ENCODE peak calls at places on chromosomes 1 and 21, in four cellular contexts. J, Z, H and O are unnamed samples.

GRCh38 chr1:201560328-201561194 is 21.6 kb downstream of the NAV1 start:
- DNase-seq in J (no peak), Z (no peak), H (no peak), O (no peak)

GRCh38 chr1:168582690-168583325 is 6.4 kb downstream of the XCL1 start:
- DNase-seq in J (no peak), Z (no peak), H (no peak), O (no peak)

GRCh38 chr1:81801834-81802531 is 1.2 kb downstream of the ADGRL2 start:
- DNase-seq in J (peak; percentile 64), Z (no peak), H (no peak), O (peak; percentile 25)

GRCh38 chr1:205510951-205511330 is 6.5 kb downstream of the CDK18 start:
- DNase-seq in J (no peak), Z (no peak), H (no peak), O (no peak)

GRCh38 chr1:68808351-68808750 is 311.5 kb upstream of the DEPDC1 start:
- DNase-seq in J (no peak), Z (no peak), H (no peak), O (no peak)

GRCh38 chr1:181508486-181509165 is 25.3 kb downstream of the CACNA1E start:
- DNase-seq in J (no peak), Z (no peak), H (peak; percentile 69), O (no peak)

GRCh38 chr21:32062591-32063227 is 189.9 kb downstream of the HUNK start:
- DNase-seq in J (no peak), Z (no peak), H (no peak), O (no peak)

GRCh38 chr1:181632492-181632891 is 149.2 kb downstream of the CACNA1E start:
- DNase-seq in J (no peak), Z (no peak), H (no peak), O (no peak)

GRCh38 chr1:171985639-171986038 is 144.3 kb downstream of the DNM3 start:
- DNase-seq in J (no peak), Z (no peak), H (no peak), O (no peak)

GRCh38 chr1:201870397-201870796 is 18.3 kb upstream of the SHISA4 start:
- DNase-seq in J (no peak), Z (no peak), H (no peak), O (no peak)

GRCh38 chr1:17304827-17305177 is 3.2 kb upstream of the PADI4 start:
- DNase-seq in J (no peak), Z (no peak), H (no peak), O (no peak)

GRCh38 chr1:64855557-64855956 is 110.7 kb downstream of the RAVER2 start:
- DNase-seq in J (no peak), Z (no peak), H (no peak), O (no peak)

GRCh38 chr1:100219457-100219856 is 30.2 kb downstream of the DBT start:
- DNase-seq in J (no peak), Z (no peak), H (no peak), O (no peak)

GRCh38 chr21:38027901-38028300 is 111.6 kb upstream of the KCNJ6 start:
- DNase-seq in J (no peak), Z (no peak), H (no peak), O (no peak)

GRCh38 chr1:205554016-205554811 is 49.7 kb downstream of the CDK18 start:
- DNase-seq in J (peak; percentile 10), Z (no peak), H (no peak), O (no peak)

GRCh38 chr1:94737124-94737998 is 82.8 kb upstream of the SLC44A3 start:
- DNase-seq in J (no peak), Z (no peak), H (no peak), O (no peak)

GRCh38 chr21:27268290-27268689 is 301.4 kb upstream of the ADAMTS5 start:
- DNase-seq in J (no peak), Z (no peak), H (no peak), O (no peak)

GRCh38 chr1:153364766-153365678 is 7.4 kb downstream of the S100A9 start:
- DNase-seq in J (no peak), Z (no peak), H (no peak), O (no peak)

GRCh38 chr1:168045311-168045710 is 91.4 kb downstream of the GPR161 start:
- DNase-seq in J (no peak), Z (no peak), H (no peak), O (no peak)

GRCh38 chr1:150551784-150552691 is 2.8 kb downstream of the ADAMTSL4 start:
- DNase-seq in J (no peak), Z (peak; percentile 91), H (no peak), O (no peak)

GRCh38 chr1:214295934-214296333 is 15.0 kb downstream of the SMYD2 start:
- DNase-seq in J (no peak), Z (no peak), H (no peak), O (no peak)

GRCh38 chr1:81699234-81699633 is 101.5 kb upstream of the ADGRL2 start:
- DNase-seq in J (no peak), Z (no peak), H (no peak), O (no peak)

GRCh38 chr1:77399250-77400086 is 117.6 kb downstream of the AK5 start:
- DNase-seq in J (no peak), Z (no peak), H (no peak), O (no peak)

GRCh38 chr1:160058087-160058486 is 11.9 kb downstream of the KCNJ10 start:
- DNase-seq in J (no peak), Z (no peak), H (no peak), O (no peak)

GRCh38 chr1:169129109-169129789 is 22.8 kb downstream of the ATP1B1 start:
- DNase-seq in J (no peak), Z (no peak), H (no peak), O (no peak)

GRCh38 chr1:33460947-33461629 is 11.4 kb upstream of the ZSCAN20 start:
- DNase-seq in J (peak; percentile 13), Z (no peak), H (peak; percentile 67), O (no peak)

GRCh38 chr1:199173356-199173755 is 534.5 kb downstream of the PTPRC start:
- DNase-seq in J (no peak), Z (no peak), H (peak; percentile 92), O (no peak)

GRCh38 chr1:202589190-202589680 is 121.0 kb downstream of the SYT2 start:
- DNase-seq in J (no peak), Z (peak; percentile 88), H (no peak), O (peak; percentile 95)

GRCh38 chr1:164682570-164682969 is 123.6 kb downstream of the PBX1 start:
- DNase-seq in J (no peak), Z (no peak), H (no peak), O (no peak)
- TF ChIP-seq ZNF274 in J (no peak), Z (no peak), H (no peak), O (no peak)

DNA sequence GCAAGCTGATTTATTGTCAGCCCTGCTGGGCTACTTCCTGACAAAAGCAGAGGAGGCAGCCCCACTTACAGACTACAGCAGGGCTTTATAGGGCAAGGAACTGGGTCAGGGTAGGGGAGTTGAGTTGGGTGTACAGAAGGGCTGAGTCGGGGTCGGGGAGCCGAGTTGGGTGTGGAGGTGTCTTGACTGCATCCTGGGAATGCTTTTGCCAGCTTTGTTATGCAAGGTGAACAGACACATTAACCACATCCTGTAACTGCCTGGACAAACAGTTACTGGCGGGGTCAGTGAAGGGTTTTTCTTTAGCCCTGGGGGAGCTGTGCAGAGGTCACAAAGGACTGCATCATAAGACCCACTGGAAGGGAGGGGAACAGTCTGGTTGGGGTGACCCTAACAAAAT is 39.1 kb upstream of the GBP5 start:
- DNase-seq in J (no peak), Z (no peak), H (no peak), O (peak; percentile 8)
- TF ChIP-seq SUZ12 in J (no peak), Z (no peak), H (no peak), O (no peak)

GRCh38 chr1:22949807-22950462 is 22.7 kb downstream of the LACTBL1 start:
- DNase-seq in J (no peak), Z (no peak), H (no peak), O (no peak)
- TF ChIP-seq ZNF274 in J (no peak), Z (no peak), H (no peak), O (no peak)

GRCh38 chr1:89100366-89100765 is 25.5 kb downstream of the GBP2 start:
- DNase-seq in J (no peak), Z (no peak), H (no peak), O (peak; percentile 2)

GRCh38 chr1:89104147-89104546 is 21.8 kb downstream of the GBP2 start:
- DNase-seq in J (no peak), Z (no peak), H (no peak), O (no peak)

GRCh38 chr1:89104687-89105086 is 21.2 kb downstream of the GBP2 start:
- DNase-seq in J (no peak), Z (no peak), H (no peak), O (no peak)

GRCh38 chr1:89102055-89102454 is 23.9 kb downstream of the GBP2 start:
- DNase-seq in J (no peak), Z (no peak), H (no peak), O (no peak)
- TF ChIP-seq SUZ12 in J (no peak), Z (no peak), H (no peak), O (no peak)

GRCh38 chr1:232291258-232291657 is 338.7 kb downstream of the SIPA1L2 start:
- DNase-seq in J (no peak), Z (no peak), H (no peak), O (no peak)

GRCh38 chr1:232293361-232293760 is 336.6 kb downstream of the SIPA1L2 start:
- DNase-seq in J (no peak), Z (no peak), H (no peak), O (no peak)

GRCh38 chr1:232291681-232292080 is 338.3 kb downstream of the SIPA1L2 start:
- DNase-seq in J (no peak), Z (no peak), H (no peak), O (no peak)

GRCh38 chr1:232292246-232292645 is 337.7 kb downstream of the SIPA1L2 start:
- DNase-seq in J (no peak), Z (no peak), H (no peak), O (no peak)

GRCh38 chr1:232292818-232293217 is 337.1 kb downstream of the SIPA1L2 start:
- DNase-seq in J (no peak), Z (no peak), H (no peak), O (no peak)
- TF ChIP-seq ZNF274 in J (no peak), Z (no peak), H (no peak), O (no peak)

GRCh38 chr1:4108741-4109625 is 208.9 kb upstream of the C1orf174 start:
- DNase-seq in J (no peak), Z (no peak), H (no peak), O (no peak)
- TF ChIP-seq SUZ12 in J (no peak), Z (no peak), H (no peak), O (no peak)